ENCODE peak calls at places on chromosome 12, in nine cellular contexts. R is activated T-helper 9 cell treated with anti-CD3 and anti-CD28 coated beads, Interleukin-2, amount 50 U/mL, for 16 hours; Q is ascending aorta; P is DMS153; B is kidney; M is NCI-H345; Y is stimulated activated CD4-positive, alpha-beta T cell treated with anti-CD3 and anti-CD28 coated beads, TNF-alpha, amount 100 ng/mL, for 1 hour; J is ureter; K is GDM1. I is an unnamed sample.

GRCh38 chr12:130357241-130357640 is 19.6 kb downstream of the PIWIL1 start:
- DNase-seq in M (peak; percentile 70), Q (no peak), K (no peak), R (no peak), P (peak; percentile 73), J (no peak), Y (no peak), B (no peak), I (peak; percentile 57)

GRCh38 chr12:95198914-95199313 is 18.4 kb downstream of the FGD6 start:
- DNase-seq in Y (no peak), B (no peak), P (no peak), Q (no peak), J (no peak), K (no peak), R (no peak), M (no peak), I (no peak)

GRCh38 chr12:98262886-98263285 is 252.5 kb upstream of the TMPO start:
- DNase-seq in M (no peak), K (no peak), Y (no peak), R (no peak), B (no peak), J (no peak), P (no peak), Q (no peak), I (no peak)

GRCh38 chr12:42732908-42733411 is 143.4 kb upstream of the PRICKLE1 start:
- DNase-seq in Q (no peak), Y (no peak), K (no peak), P (no peak), M (no peak), B (no peak), J (no peak), R (no peak), I (no peak)

GRCh38 chr12:66598081-66598480 is 80.8 kb downstream of the GRIP1 start:
- DNase-seq in P (no peak), M (no peak), J (no peak), K (no peak), Q (no peak), R (no peak), Y (no peak), B (no peak), I (no peak)

GRCh38 chr12:12725086-12725955 is 8.2 kb downstream of the CDKN1B start:
- DNase-seq in B (peak; percentile 97), J (peak; percentile 94), M (peak; percentile 98), R (peak; percentile 90), K (peak; percentile 83), Q (peak; percentile 98), Y (peak; percentile 72), P (peak; percentile 93), I (peak; percentile 99)

GRCh38 chr12:92971869-92972524 is 42.9 kb upstream of the EEA1 start:
- DNase-seq in Q (no peak), Y (no peak), R (no peak), J (no peak), K (no peak), M (no peak), B (no peak), P (no peak), I (no peak)

GRCh38 chr12:50033317-50033679 is 8.0 kb upstream of the RACGAP1 start:
- DNase-seq in Q (peak; percentile 62), K (peak; percentile 63), P (no peak), R (no peak), B (no peak), M (no peak), Y (no peak), J (no peak), I (no peak)

GRCh38 chr12:23290627-23291330 is 658.7 kb downstream of the SOX5 start:
- DNase-seq in M (no peak), B (no peak), J (no peak), P (no peak), Y (no peak), Q (no peak), K (no peak), R (no peak), I (no peak)

GRCh38 chr12:120230326-120230973 is 29.5 kb upstream of the RPLP0 start:
- DNase-seq in J (peak; percentile 87), Q (peak; percentile 89), R (no peak), Y (no peak), P (no peak), M (no peak), B (peak; percentile 77), K (no peak), I (no peak)

GRCh38 chr12:84550518-84550917 is 362.1 kb downstream of the SLC6A15 start:
- DNase-seq in P (no peak), K (no peak), B (no peak), Q (no peak), J (no peak), M (no peak), Y (no peak), R (no peak), I (no peak)

GRCh38 chr12:107884769-107885694 is 110.5 kb downstream of the ASCL4 start:
- DNase-seq in P (peak; percentile 34), Q (peak; percentile 66), M (peak; percentile 53), Y (peak; percentile 7), R (no peak), B (peak; percentile 71), K (peak; percentile 25), J (no peak), I (peak; percentile 49)

GRCh38 chr12:17235996-17236395 is 630.0 kb upstream of the LMO3 start:
- DNase-seq in B (no peak), Y (no peak), R (no peak), P (no peak), Q (no peak), M (no peak), K (no peak), J (no peak), I (no peak)

GRCh38 chr12:131045705-131046460 is 92.2 kb downstream of the ADGRD1 start:
- DNase-seq in J (no peak), P (no peak), B (peak; percentile 30), Q (no peak), R (no peak), Y (no peak), M (no peak), K (no peak), I (no peak)

GRCh38 chr12:70469221-70469820 is 103.2 kb downstream of the KCNMB4 start:
- DNase-seq in M (no peak), B (no peak), P (no peak), Y (no peak), K (no peak), R (no peak), J (no peak), Q (no peak), I (no peak)

GRCh38 chr12:10632226-10632625 is 18.8 kb upstream of the MAGOHB start:
- DNase-seq in Y (no peak), J (no peak), B (no peak), K (no peak), R (no peak), Q (no peak), P (no peak), M (no peak), I (no peak)

GRCh38 chr12:52221912-52222457 is 11.1 kb upstream of the KRT7 start:
- DNase-seq in Y (peak; percentile 52), M (peak; percentile 39), Q (peak; percentile 85), B (peak; percentile 77), J (no peak), P (no peak), R (peak; percentile 17), K (peak; percentile 48), I (peak; percentile 13)

GRCh38 chr12:65675141-65675621 is 149.1 kb upstream of the HMGA2 start:
- DNase-seq in M (no peak), K (no peak), J (no peak), B (no peak), Y (no peak), P (no peak), R (no peak), Q (no peak), I (no peak)

GRCh38 chr12:102883204-102883799 is 33.7 kb downstream of the PAH start:
- DNase-seq in Y (peak; percentile 24), K (peak; percentile 1), J (peak; percentile 50), R (no peak), B (no peak), Q (no peak), P (peak; percentile 42), M (peak; percentile 70), I (peak; percentile 82)

GRCh38 chr12:124914392-124915248 is at the start of gene UBC:
- DNase-seq in B (peak; percentile 97), R (peak; percentile 80), M (no peak), J (peak; percentile 96), Y (peak; percentile 81), K (no peak), P (no peak), Q (peak; percentile 95), I (no peak)

GRCh38 chr12:4284306-4284705 is 10.7 kb downstream of the CCND2 start:
- DNase-seq in J (peak; percentile 14), K (no peak), Y (no peak), M (no peak), R (no peak), P (no peak), Q (peak; percentile 37), B (no peak), I (no peak)

GRCh38 chr12:58887071-58887470 is 33.2 kb downstream of the LRIG3 start:
- DNase-seq in K (no peak), R (no peak), P (no peak), Q (no peak), B (no peak), J (no peak), M (no peak), Y (no peak), I (no peak)

GRCh38 chr12:53325539-53326061 is 4.2 kb upstream of the AAAS start:
- DNase-seq in B (peak; percentile 84), Y (no peak), M (no peak), P (no peak), R (no peak), Q (peak; percentile 70), K (no peak), J (peak; percentile 54), I (peak; percentile 72)

GRCh38 chr12:109877504-109878246 is 2.7 kb downstream of the GLTP start:
- DNase-seq in B (no peak), Y (no peak), M (no peak), K (no peak), Q (no peak), P (no peak), J (no peak), R (no peak), I (no peak)

GRCh38 chr12:55009171-55009570 is 10.6 kb upstream of the NEUROD4 start:
- DNase-seq in B (no peak), P (peak; percentile 19), Q (no peak), R (no peak), J (no peak), K (no peak), M (peak; percentile 37), Y (no peak), I (peak; percentile 74)

GRCh38 chr12:57539134-57539768 is 7.7 kb downstream of the DCTN2 start:
- DNase-seq in R (no peak), B (no peak), K (no peak), J (no peak), Q (no peak), Y (no peak), P (no peak), M (no peak), I (no peak)

GRCh38 chr12:74021937-74022336 is 515.7 kb upstream of the ATXN7L3B start:
- DNase-seq in R (no peak), K (peak; percentile 31), B (no peak), M (peak; percentile 46), P (peak; percentile 35), J (no peak), Y (no peak), Q (no peak), I (peak; percentile 72)

GRCh38 chr12:49098703-49099102 is 4.1 kb upstream of the DHH start:
- DNase-seq in R (no peak), M (no peak), K (no peak), Y (no peak), B (no peak), J (no peak), Q (no peak), P (no peak), I (no peak)

GRCh38 chr12:88854260-88854659 is 274.0 kb upstream of the KITLG start:
- DNase-seq in R (no peak), Y (no peak), P (no peak), K (no peak), M (no peak), B (no peak), J (no peak), Q (no peak), I (no peak)

GRCh38 chr12:69534389-69534822 is 50.9 kb upstream of the CCT2 start:
- DNase-seq in J (peak; percentile 57), K (no peak), P (no peak), Y (no peak), R (no peak), B (no peak), Q (peak; percentile 89), M (no peak), I (peak; percentile 5)

GRCh38 chr12:116659771-116660481 is 77.9 kb downstream of the SPRING1 start:
- DNase-seq in B (no peak), P (no peak), Y (no peak), M (no peak), Q (no peak), R (no peak), J (no peak), K (no peak), I (no peak)